ENCODE peak calls at places on chromosomes 5 and 9, in four cellular contexts. F is HFFc6, Q is neural crest cell, K is left ventricle myocardium superior. M is an unnamed sample.

GRCh38 chr5:135491038-135491551 is 38.9 kb upstream of the TIFAB start:
- DNase-seq in F (no peak), Q (no peak), K (no peak), M (no peak)

GRCh38 chr9:132670816-132671371 is 630 bp downstream of the GTF3C4 start:
- DNase-seq in K (no peak), F (peak; percentile 12), Q (peak; percentile 41), M (peak; percentile 7)

GRCh38 chr5:60841361-60841760 is 2.7 kb downstream of the ELOVL7 start:
- DNase-seq in K (no peak), Q (no peak), F (no peak), M (no peak)

GRCh38 chr5:65262094-65262493 is 219.6 kb downstream of the ADAMTS6 start:
- DNase-seq in Q (no peak), F (no peak), K (no peak), M (peak; percentile 6)

GRCh38 chr5:112419050-112419595 is at the start of gene EPB41L4A:
- DNase-seq in K (peak; percentile 57), Q (peak; percentile 44), F (no peak), M (peak; percentile 55)

GRCh38 chr5:78509884-78510769 is 138.4 kb downstream of the LHFPL2 start:
- DNase-seq in Q (peak; percentile 28), K (peak; percentile 89), F (no peak), M (peak; percentile 63)

GRCh38 chr9:130912932-130913598 is 16.5 kb upstream of the QRFP start:
- DNase-seq in Q (peak; percentile 17), F (peak; percentile 89), K (peak; percentile 44), M (no peak)

GRCh38 chr9:114406441-114406840 is 18.7 kb upstream of the AKNA start:
- DNase-seq in Q (no peak), F (no peak), K (no peak), M (no peak)

GRCh38 chr9:88915916-88916315 is 75.4 kb upstream of the S1PR3 start:
- DNase-seq in F (no peak), K (no peak), Q (no peak), M (no peak)

GRCh38 chr5:16639206-16639605 is 22.4 kb upstream of the RETREG1 start:
- DNase-seq in F (no peak), Q (no peak), K (no peak), M (no peak)

GRCh38 chr5:134490925-134491271 is 34.6 kb upstream of the JADE2 start:
- DNase-seq in F (no peak), Q (no peak), K (no peak), M (no peak)

GRCh38 chr9:3628239-3628638 is 102.4 kb upstream of the RFX3 start:
- DNase-seq in Q (no peak), F (no peak), K (no peak), M (no peak)

GRCh38 chr5:143205386-143205785 is 198.1 kb downstream of the NR3C1 start:
- DNase-seq in F (peak; percentile 93), K (no peak), Q (no peak), M (no peak)

GRCh38 chr9:87063883-87064282 is 116.6 kb upstream of the GAS1 start:
- DNase-seq in K (no peak), Q (no peak), F (peak; percentile 26), M (no peak)

GRCh38 chr5:180352116-180352975 is 790 bp downstream of the GFPT2 start:
- DNase-seq in K (peak; percentile 74), F (no peak), Q (peak; percentile 35), M (no peak)

GRCh38 chr5:136199408-136199807 is 6.4 kb upstream of the SMIM32 start:
- DNase-seq in F (no peak), Q (no peak), K (no peak), M (no peak)

GRCh38 chr5:176880393-176881020 is 18.6 kb downstream of the HK3 start:
- DNase-seq in F (no peak), K (peak; percentile 10), Q (no peak), M (no peak)

GRCh38 chr9:124041817-124042116 is 30.2 kb downstream of the LHX2 start:
- DNase-seq in F (no peak), K (no peak), Q (no peak), M (no peak)

GRCh38 chr9:134217431-134218210 is 53.3 kb upstream of the RNU6ATAC start:
- DNase-seq in K (no peak), F (no peak), Q (no peak), M (no peak)

GRCh38 chr5:115962565-115963402 is 509 bp downstream of the LVRN start:
- DNase-seq in Q (no peak), K (peak; percentile 61), F (no peak), M (peak; percentile 21)

GRCh38 chr5:90590-91547 is 1.1 kb upstream of the PLEKHG4B start:
- DNase-seq in Q (no peak), K (no peak), F (no peak), M (no peak)

GRCh38 chr5:126477281-126477680 is 54.1 kb downstream of the GRAMD2B start:
- DNase-seq in Q (no peak), F (no peak), K (no peak), M (no peak)

GRCh38 chr9:79501546-79501945 is 70.2 kb upstream of the TLE4 start:
- DNase-seq in Q (no peak), F (no peak), K (no peak), M (no peak)

GRCh38 chr9:122806661-122807060 is 6.7 kb downstream of the OR1K1 start:
- DNase-seq in F (no peak), Q (no peak), K (no peak), M (no peak)

GRCh38 chr5:141484499-141485304 is at the start of gene PCDHGC4:
- DNase-seq in K (no peak), Q (peak; percentile 56), F (no peak), M (no peak)

GRCh38 chr5:148145916-148146315 is 22.4 kb upstream of the SPINK14 start:
- DNase-seq in Q (no peak), F (no peak), K (no peak), M (no peak)

GRCh38 chr9:116939605-116940004 is 252.5 kb downstream of the TRIM32 start:
- DNase-seq in F (no peak), K (no peak), Q (no peak), M (no peak)

GRCh38 chr9:91751922-91752321 is 198.1 kb downstream of the ROR2 start:
- DNase-seq in Q (no peak), F (no peak), K (no peak), M (no peak)

GRCh38 chr5:134738963-134739661 is 764 bp downstream of the CAMLG start:
- DNase-seq in Q (peak; percentile 10), K (no peak), F (peak; percentile 42), M (peak; percentile 19)

GRCh38 chr9:112793213-112793810 is 42.8 kb downstream of the SNX30 start:
- DNase-seq in K (peak; percentile 77), F (peak; percentile 55), Q (peak; percentile 41), M (peak; percentile 36)

GRCh38 chr9:6584881-6585597 is 60.5 kb downstream of the GLDC start:
- DNase-seq in F (peak; percentile 29), Q (no peak), K (no peak), M (no peak)

M was measured in heart right ventricle.